ENCODE peak calls at places on chromosomes 4 and X, in five cellular contexts. R is colonic mucosa; I is CD4-positive, alpha-beta memory T cell; Z is small intestine; T is endodermal cell. C is an unnamed sample.
A peak's percentile ranks its signal among the peaks of the same experiment; 100 is the strongest.

GRCh38 chrX:10341309-10341708 is 184.5 kb downstream of the CLCN4 start:
- DNase-seq in R (no peak), I (no peak), Z (no peak), T (no peak), C (no peak)

GRCh38 chrX:131816551-131817136 is 206.5 kb upstream of the STK26 start:
- DNase-seq in R (peak; percentile 93), I (peak; percentile 90), Z (peak; percentile 18), T (no peak), C (peak; percentile 80)

GRCh38 chr4:41644288-41644914 is 104.1 kb downstream of the PHOX2B start:
- DNase-seq in R (peak; percentile 68), I (no peak), Z (peak; percentile 7), T (peak; percentile 98), C (peak; percentile 30)

GRCh38 chrX:52078133-52078532 is 9.2 kb upstream of the MAGED4B start:
- DNase-seq in R (no peak), I (no peak), Z (no peak), T (no peak), C (no peak)

GRCh38 chrX:72306851-72307645 is 1.3 kb upstream of the CITED1 start:
- DNase-seq in R (peak; percentile 68), I (peak; percentile 36), Z (peak; percentile 51), T (peak; percentile 83), C (peak; percentile 74)

GRCh38 chrX:47264507-47265173 is 31.8 kb downstream of the USP11 start:
- DNase-seq in R (no peak), I (no peak), Z (no peak), T (no peak), C (no peak)

GRCh38 chr4:107978716-107979451 is 10.8 kb upstream of the HADH start:
- DNase-seq in R (no peak), I (no peak), Z (no peak), T (no peak), C (no peak)

GRCh38 chrX:153829799-153830631 is at the start of gene PDZD4:
- DNase-seq in R (no peak), I (peak; percentile 26), Z (no peak), T (peak; percentile 80), C (peak; percentile 24)

GRCh38 chrX:108203540-108203939 is 112.0 kb downstream of the ATG4A start:
- DNase-seq in R (no peak), I (no peak), Z (no peak), T (no peak), C (no peak)

GRCh38 chr4:6309755-6310154 is 40.1 kb downstream of the WFS1 start:
- DNase-seq in R (no peak), I (no peak), Z (no peak), T (no peak), C (no peak)

GRCh38 chr4:38085394-38086150 is 125.4 kb downstream of the PTTG2 start:
- DNase-seq in R (no peak), I (no peak), Z (no peak), T (no peak), C (no peak)

GRCh38 chrX:24479924-24480722 is 15.0 kb downstream of the PDK3 start:
- DNase-seq in R (peak; percentile 67), I (peak; percentile 77), Z (peak; percentile 76), T (no peak), C (no peak)

GRCh38 chrX:81263067-81263466 is 61.2 kb downstream of the SH3BGRL start:
- DNase-seq in R (no peak), I (no peak), Z (peak; percentile 13), T (no peak), C (peak; percentile 29)

GRCh38 chr4:20311863-20312262 is 60.2 kb downstream of the SLIT2 start:
- DNase-seq in R (no peak), I (no peak), Z (no peak), T (no peak), C (peak; percentile 80)

GRCh38 chr4:2927016-2927695 is 36.0 kb downstream of the NOP14 start:
- DNase-seq in R (no peak), I (no peak), Z (no peak), T (no peak), C (no peak)

GRCh38 chrX:148914783-148915182 is 414.4 kb downstream of the AFF2 start:
- DNase-seq in R (no peak), I (no peak), Z (no peak), T (no peak), C (no peak)

GRCh38 chr4:93187892-93188291 is 640.7 kb upstream of the ATOH1 start:
- DNase-seq in R (no peak), I (no peak), Z (no peak), T (no peak), C (no peak)

GRCh38 chr4:177119693-177120092 is 190.0 kb upstream of the NEIL3 start:
- DNase-seq in R (no peak), I (no peak), Z (no peak), T (no peak), C (no peak)

GRCh38 chrX:13125188-13125587 is 80.8 kb upstream of the FAM9C start:
- DNase-seq in R (no peak), I (no peak), Z (no peak), T (no peak), C (no peak)

GRCh38 chr4:40587826-40588225 is 41.8 kb downstream of the RBM47 start:
- DNase-seq in R (no peak), I (no peak), Z (no peak), T (no peak), C (peak; percentile 94)

GRCh38 chrX:139091878-139092277 is 380.4 kb upstream of the FGF13 start:
- DNase-seq in R (no peak), I (no peak), Z (no peak), T (no peak), C (no peak)

GRCh38 chrX:136067097-136067496 is 80.2 kb upstream of the FHL1 start:
- DNase-seq in R (no peak), I (no peak), Z (no peak), T (no peak), C (no peak)

GRCh38 chr4:337932-338758 is 531 bp downstream of the ZNF141 start:
- DNase-seq in R (peak; percentile 37), I (no peak), Z (no peak), T (no peak), C (peak; percentile 47)

GRCh38 chr4:71268156-71268555 is 70.7 kb upstream of the SLC4A4 start:
- DNase-seq in R (no peak), I (no peak), Z (no peak), T (no peak), C (peak; percentile 32)

GRCh38 chrX:104118765-104119164 is 6.4 kb downstream of the ZCCHC18 start:
- DNase-seq in R (no peak), I (no peak), Z (no peak), T (no peak), C (no peak)

GRCh38 chr4:21830272-21830671 is 118.3 kb downstream of the KCNIP4 start:
- DNase-seq in R (no peak), I (no peak), Z (no peak), T (no peak), C (no peak)

GRCh38 chr4:40550900-40551546 is 78.6 kb downstream of the RBM47 start:
- DNase-seq in R (peak; percentile 38), I (peak; percentile 44), Z (peak; percentile 74), T (no peak), C (peak; percentile 61)

GRCh38 chr4:34964613-34965012 is 1279.7 kb downstream of the ARAP2 start:
- DNase-seq in R (no peak), I (no peak), Z (no peak), T (no peak), C (no peak)

GRCh38 chrX:9566150-9566621 is 101.3 kb downstream of the TBL1X start:
- DNase-seq in R (peak; percentile 57), I (peak; percentile 9), Z (peak; percentile 65), T (no peak), C (peak; percentile 83)

GRCh38 chr4:169791527-169792156 is 33.9 kb upstream of the HPF1 start:
- DNase-seq in R (peak; percentile 31), I (no peak), Z (peak; percentile 19), T (peak; percentile 84), C (peak; percentile 86)

GRCh38 chrX:69034451-69034850 is 130.8 kb downstream of the PJA1 start:
- DNase-seq in R (no peak), I (no peak), Z (no peak), T (peak; percentile 26), C (no peak)

GRCh38 chr4:73142995-73143547 is 73.6 kb upstream of the COX18 start:
- DNase-seq in R (no peak), I (peak; percentile 3), Z (no peak), T (no peak), C (peak; percentile 31)

GRCh38 chr4:141102367-141102766 is 30.9 kb downstream of the RNF150 start:
- DNase-seq in R (no peak), I (no peak), Z (no peak), T (no peak), C (peak; percentile 61)

GRCh38 chrX:109886122-109886761 is 116.7 kb upstream of the TMEM164 start:
- DNase-seq in R (peak; percentile 26), I (no peak), Z (peak; percentile 35), T (peak; percentile 71), C (peak; percentile 73)

GRCh38 chrX:16739574-16739973 is 20.2 kb downstream of the SYAP1 start:
- DNase-seq in R (no peak), I (no peak), Z (no peak), T (no peak), C (peak; percentile 9)

DNA sequence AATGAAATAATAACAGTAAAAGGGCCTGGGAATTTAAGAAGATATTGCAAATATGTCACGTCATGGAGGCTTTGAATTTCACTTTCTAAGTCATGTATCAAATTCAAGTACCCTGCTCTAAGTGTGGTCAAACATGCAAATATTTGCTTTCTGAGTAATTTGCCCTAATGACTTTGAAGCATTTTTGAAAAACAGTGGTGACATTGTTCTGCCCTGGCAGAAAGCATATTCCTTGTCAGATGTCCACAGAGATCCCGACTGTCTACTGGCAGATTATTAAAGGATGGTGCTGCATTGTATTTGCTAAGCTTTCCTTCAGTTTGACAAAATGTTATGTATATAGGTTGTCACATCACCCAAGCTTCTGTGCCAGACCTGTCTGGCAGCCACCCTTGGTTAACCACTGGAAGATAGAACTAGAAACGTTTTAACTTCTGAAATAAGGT is 92.5 kb downstream of the ANK2 start:
- DNase-seq in R (no peak), I (no peak), Z (no peak), T (no peak), C (peak; percentile 86)
- H3K4me1 ChIP-seq in R (no peaks in the 10 kb centered on the region), I (no peaks in the 10 kb centered on the region), Z (no peaks in the 10 kb centered on the region), T (peaks cover 8% of the 10 kb centered on the region), C (peaks cover 28% of the 10 kb centered on the region)

GRCh38 chr4:183495182-183495581 is 9.7 kb upstream of the ING2 start:
- DNase-seq in R (no peak), I (no peak), Z (no peak), T (no peak), C (no peak)
- H3K4me3 ChIP-seq in R (no peak overlapping the region), I (no peak overlapping the region), Z (no peak overlapping the region), T (no peak overlapping the region), C (no peak overlapping the region)

GRCh38 chr4:85496933-85497332 is 22.0 kb downstream of the ARHGAP24 start:
- DNase-seq in R (no peak), I (no peak), Z (no peak), T (no peak), C (peak; percentile 76)
- H3K4me1 ChIP-seq in R (no peaks in the 10 kb centered on the region), I (no peaks in the 10 kb centered on the region), Z (peaks cover 3% of the 10 kb centered on the region), T (no peaks in the 10 kb centered on the region), C (peaks cover 56% of the 10 kb centered on the region)

DNA sequence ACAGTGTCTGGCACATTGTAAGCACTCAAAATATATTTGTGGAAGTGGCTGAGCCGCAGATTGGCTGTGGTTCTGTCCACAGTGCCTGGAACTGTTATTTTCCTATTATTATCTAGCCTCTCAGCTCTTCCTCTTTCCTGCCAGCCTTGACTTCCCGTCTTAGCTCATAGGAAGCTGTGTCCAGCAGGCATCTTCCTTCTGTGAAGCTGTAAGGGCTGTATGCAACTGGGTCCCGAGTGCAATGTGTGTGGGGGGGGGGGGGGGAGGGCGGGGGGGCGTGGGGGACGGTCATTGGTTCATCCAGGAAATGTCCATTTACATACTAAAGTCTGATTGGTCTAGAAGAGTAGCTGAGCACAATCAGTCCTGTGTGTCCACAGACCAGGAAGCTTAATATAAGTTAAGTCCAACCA is 210.7 kb downstream of the PDGFRA start:
- DNase-seq in R (peak; percentile 20), I (no peak), Z (no peak), T (no peak), C (peak; percentile 67)
- H3K4me3 ChIP-seq in R (no peak overlapping the region), I (no peak overlapping the region), Z (no peak overlapping the region), T (no peak overlapping the region), C (peak overlapping the region; percentile 81)

GRCh38 chr4:54006755-54007154 is 57.6 kb downstream of the CHIC2 start:
- DNase-seq in R (no peak), I (no peak), Z (no peak), T (no peak), C (no peak)
- H3K4me1 ChIP-seq in R (no peaks in the 10 kb centered on the region), I (no peaks in the 10 kb centered on the region), Z (no peaks in the 10 kb centered on the region), T (no peaks in the 10 kb centered on the region), C (peaks cover 18% of the 10 kb centered on the region)